ENCODE peak calls at places on chromosomes 16 and 17, in five cellular contexts. T, S, F, I and Y are unnamed samples.

GRCh38 chr16:1613240-1613639 is 1.1 kb downstream of the CRAMP1 start:
- DNase-seq in T (no peak), S (no peak), F (no peak), I (peak), Y (no peak)

GRCh38 chr16:77171750-77172635 is 19.0 kb upstream of the MON1B start:
- DNase-seq in T (no peak), S (peak), F (no peak), I (peak), Y (no peak)

GRCh38 chr16:84501077-84501735 is 3.3 kb downstream of the MEAK7 start:
- DNase-seq in T (no peak), S (no peak), F (no peak), I (peak), Y (no peak)

GRCh38 chr16:69324585-69325253 is 5.7 kb downstream of the PDF start:
- DNase-seq in T (no peak), S (no peak), F (peak), I (no peak), Y (no peak)

GRCh38 chr16:84194470-84195200 is 3.7 kb downstream of the ADAD2 start:
- DNase-seq in T (peak), S (no peak), F (no peak), I (no peak), Y (no peak)

GRCh38 chr16:84600343-84601229 is 17.3 kb downstream of the COTL1 start:
- DNase-seq in T (no peak), S (no peak), F (no peak), I (peak), Y (no peak)

GRCh38 chr17:68910256-68910705 is 44.9 kb downstream of the ABCA8 start:
- DNase-seq in T (no peak), S (no peak), F (no peak), I (peak), Y (peak)

GRCh38 chr17:42683407-42684031 is 1.2 kb downstream of the CNTNAP1 start:
- DNase-seq in T (no peak), S (no peak), F (no peak), I (no peak), Y (no peak)

GRCh38 chr17:57587201-57587870 is 157.8 kb downstream of the CCDC182 start:
- DNase-seq in T (no peak), S (no peak), F (no peak), I (no peak), Y (no peak)

GRCh38 chr17:73546770-73547345 is 97.4 kb downstream of the SDK2 start:
- DNase-seq in T (peak), S (no peak), F (no peak), I (no peak), Y (no peak)

GRCh38 chr16:53968896-53969295 is 264.9 kb downstream of the FTO start:
- DNase-seq in T (no peak), S (no peak), F (no peak), I (peak), Y (no peak)

GRCh38 chr16:49700222-49700927 is 155.5 kb downstream of the ZNF423 start:
- DNase-seq in T (no peak), S (no peak), F (peak), I (peak), Y (no peak)

GRCh38 chr16:7938175-7938574 is 605.5 kb downstream of the RBFOX1 start:
- DNase-seq in T (no peak), S (no peak), F (no peak), I (no peak), Y (no peak)

GRCh38 chr17:58756246-58757161 is 850 bp downstream of the PPM1E start:
- DNase-seq in T (no peak), S (peak), F (no peak), I (peak), Y (no peak)

GRCh38 chr16:25713785-25714570 is 22.2 kb downstream of the HS3ST4 start:
- DNase-seq in T (no peak), S (no peak), F (no peak), I (no peak), Y (no peak)

GRCh38 chr17:48909796-48910195 is 1.6 kb downstream of the UBE2Z start:
- DNase-seq in T (no peak), S (no peak), F (no peak), I (no peak), Y (no peak)

GRCh38 chr17:81808778-81809555 is 5.0 kb downstream of the GCGR start:
- DNase-seq in T (no peak), S (no peak), F (no peak), I (no peak), Y (no peak)

GRCh38 chr16:73735954-73736353 is 560.7 kb upstream of the PSMD7 start:
- DNase-seq in T (no peak), S (no peak), F (no peak), I (no peak), Y (no peak)

GRCh38 chr17:17036520-17036998 is 5.7 kb upstream of the MPRIP start:
- DNase-seq in T (no peak), S (no peak), F (no peak), I (peak), Y (no peak)

GRCh38 chr16:72986011-72986410 is 61.9 kb downstream of the ZFHX3 start:
- DNase-seq in T (no peak), S (no peak), F (peak), I (peak), Y (no peak)

GRCh38 chr17:17728550-17729251 is 47.4 kb downstream of the RAI1 start:
- DNase-seq in T (no peak), S (no peak), F (no peak), I (no peak), Y (no peak)

GRCh38 chr17:63928172-63928666 is 3.9 kb downstream of the CD79B start:
- DNase-seq in T (no peak), S (no peak), F (no peak), I (no peak), Y (no peak)

GRCh38 chr17:7530294-7530900 is 18.5 kb upstream of the TNFSF12 start:
- DNase-seq in T (no peak), S (no peak), F (no peak), I (no peak), Y (no peak)

GRCh38 chr17:72400863-72401262 is 280.0 kb downstream of the SOX9 start:
- DNase-seq in T (no peak), S (no peak), F (no peak), I (no peak), Y (no peak)

GRCh38 chr16:77435240-77435819 is 496 bp upstream of the ADAMTS18 start:
- DNase-seq in T (no peak), S (no peak), F (no peak), I (no peak), Y (no peak)

GRCh38 chr16:14193316-14193871 is 122.3 kb downstream of the MRTFB start:
- DNase-seq in T (peak), S (no peak), F (no peak), I (no peak), Y (no peak)

GRCh38 chr16:15782573-15783365 is 74.1 kb downstream of the MYH11 start:
- DNase-seq in T (no peak), S (peak), F (no peak), I (no peak), Y (no peak)

GRCh38 chr16:57540906-57541753 is 1.3 kb upstream of the ADGRG5 start:
- DNase-seq in T (no peak), S (no peak), F (peak), I (no peak), Y (peak)

GRCh38 chr16:30090607-30091332 is 954 bp downstream of the TBX6 start:
- DNase-seq in T (no peak), S (no peak), F (no peak), I (no peak), Y (no peak)

GRCh38 chr16:57480754-57481230 is 5.5 kb downstream of the DOK4 start:
- DNase-seq in T (no peak), S (no peak), F (no peak), I (no peak), Y (no peak)

GRCh38 chr17:56441331-56441730 is 152.2 kb upstream of the NOG start:
- DNase-seq in T (no peak), S (no peak), F (no peak), I (peak), Y (no peak)

GRCh38 chr17:1509255-1509943 is 7.0 kb downstream of the INPP5K start:
- DNase-seq in T (no peak), S (no peak), F (no peak), I (no peak), Y (no peak)

GRCh38 chr17:42276359-42276608 is at the start of gene STAT5B:
- DNase-seq in T (peak), S (no peak), F (no peak), I (peak), Y (no peak)

GRCh38 chr16:67804853-67805542 is 1.4 kb downstream of the RANBP10 start:
- DNase-seq in T (no peak), S (no peak), F (no peak), I (no peak), Y (no peak)

GRCh38 chr16:67803894-67804293 is 2.5 kb downstream of the RANBP10 start:
- DNase-seq in T (no peak), S (no peak), F (no peak), I (no peak), Y (no peak)

GRCh38 chr16:67806428-67807147 is at the start of the genes RANBP10 and TSNAXIP1:
- DNase-seq in T (peak), S (peak), F (peak), I (peak), Y (peak)

GRCh38 chr16:67805718-67806427 is 487 bp downstream of the RANBP10 start:
- DNase-seq in T (no peak), S (peak), F (no peak), I (no peak), Y (no peak)

DNA sequence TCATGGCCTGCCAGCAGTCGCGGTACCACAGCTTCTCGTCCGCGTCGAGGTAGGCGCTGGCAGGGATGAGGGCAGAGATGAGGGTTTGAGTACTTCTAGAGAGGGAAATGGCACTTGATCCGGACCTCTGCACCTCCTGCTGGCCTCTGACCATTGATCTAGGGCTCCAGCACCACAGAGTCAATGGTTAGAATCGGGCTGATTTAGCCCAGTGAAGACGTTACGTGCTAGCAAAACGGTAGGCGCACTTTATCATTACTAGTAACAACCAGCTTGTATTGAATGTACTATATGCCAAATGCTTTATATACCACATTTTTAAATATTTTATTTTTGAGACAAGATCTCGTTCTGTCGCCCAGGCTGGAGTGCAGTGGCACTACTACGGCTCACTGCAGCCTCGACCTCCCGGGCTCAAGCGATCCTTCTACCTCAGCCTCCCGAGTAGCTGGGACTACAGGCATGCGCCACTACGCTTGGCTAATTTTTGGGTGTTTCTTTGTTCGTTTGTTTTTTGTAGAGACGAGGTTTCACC is 526 bp downstream of the TSNAXIP1 start:
- DNase-seq in T (no peak), S (no peak), F (no peak), I (no peak), Y (no peak)
- TF ChIP-seq CTCF in T (no peak), S (peak), F (no peak), I (peak), Y (no peak)

DNA sequence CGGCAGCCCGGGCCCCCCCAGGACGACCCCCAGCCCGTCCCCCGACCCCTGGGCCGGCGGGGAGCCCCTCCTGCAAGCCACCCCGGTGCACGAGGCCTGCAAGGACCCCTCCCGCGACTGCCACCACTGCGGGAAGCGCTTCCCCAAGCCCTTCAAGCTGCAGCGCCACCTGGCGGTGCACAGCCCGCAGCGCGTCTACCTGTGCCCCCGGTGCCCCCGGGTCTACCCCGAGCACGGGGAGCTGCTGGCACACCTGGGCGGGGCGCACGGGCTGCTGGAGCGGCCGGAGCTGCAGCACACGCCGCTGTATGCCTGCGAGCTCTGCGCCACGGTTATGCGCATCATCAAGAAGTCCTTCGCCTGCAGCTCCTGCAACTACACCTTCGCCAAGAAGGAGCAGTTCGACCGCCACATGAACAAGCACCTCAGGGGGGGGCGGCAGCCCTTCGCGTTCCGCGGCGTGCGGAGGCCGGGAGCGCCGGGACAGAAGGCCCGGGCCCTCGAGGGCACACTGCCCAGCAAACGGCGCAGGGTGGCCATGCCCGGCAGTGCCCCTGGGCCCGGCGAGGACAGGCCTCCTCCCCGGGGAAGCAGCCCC is 15.6 kb upstream of the ZFPM1 start:
- DNase-seq in T (peak), S (peak), F (no peak), I (peak), Y (peak)
- TF ChIP-seq CTCF in T (peak), S (peak), F (peak), I (peak), Y (peak)

GRCh38 chr17:79168486-79169055 is 93.9 kb downstream of the ENGASE start:
- DNase-seq in T (no peak), S (no peak), F (no peak), I (no peak), Y (no peak)
- TF ChIP-seq CTCF in T (no peak), S (no peak), F (no peak), I (no peak), Y (no peak)

DNA sequence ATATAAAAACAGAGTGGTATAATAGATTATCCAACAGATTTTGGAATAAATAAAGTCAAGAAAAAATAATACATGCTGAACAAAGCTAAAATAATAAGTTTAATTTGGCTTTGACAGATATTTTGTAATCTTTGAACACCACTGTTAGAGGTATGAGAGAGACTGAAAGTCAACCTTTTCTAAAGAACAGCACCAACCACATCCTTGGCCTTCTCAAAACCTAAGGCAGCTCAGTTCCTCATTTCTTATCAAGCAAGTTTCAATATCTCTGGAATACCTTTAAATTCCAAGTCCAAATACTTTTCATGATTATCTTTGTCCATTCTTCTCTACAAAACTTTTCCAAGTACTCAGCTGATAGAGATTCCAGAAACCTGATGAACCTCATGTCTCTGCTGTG is 1603.8 kb downstream of the CDH8 start:
- DNase-seq in T (no peak), S (no peak), F (no peak), I (no peak), Y (no peak)
- TF ChIP-seq CTCF in T (no peak), S (no peak), F (no peak), I (no peak), Y (no peak)

GRCh38 chr17:65027305-65027704 is 29.2 kb downstream of the GNA13 start:
- DNase-seq in T (peak), S (no peak), F (no peak), I (peak), Y (no peak)
- TF ChIP-seq CTCF in T (peak), S (peak), F (no peak), I (peak), Y (peak)

DNA sequence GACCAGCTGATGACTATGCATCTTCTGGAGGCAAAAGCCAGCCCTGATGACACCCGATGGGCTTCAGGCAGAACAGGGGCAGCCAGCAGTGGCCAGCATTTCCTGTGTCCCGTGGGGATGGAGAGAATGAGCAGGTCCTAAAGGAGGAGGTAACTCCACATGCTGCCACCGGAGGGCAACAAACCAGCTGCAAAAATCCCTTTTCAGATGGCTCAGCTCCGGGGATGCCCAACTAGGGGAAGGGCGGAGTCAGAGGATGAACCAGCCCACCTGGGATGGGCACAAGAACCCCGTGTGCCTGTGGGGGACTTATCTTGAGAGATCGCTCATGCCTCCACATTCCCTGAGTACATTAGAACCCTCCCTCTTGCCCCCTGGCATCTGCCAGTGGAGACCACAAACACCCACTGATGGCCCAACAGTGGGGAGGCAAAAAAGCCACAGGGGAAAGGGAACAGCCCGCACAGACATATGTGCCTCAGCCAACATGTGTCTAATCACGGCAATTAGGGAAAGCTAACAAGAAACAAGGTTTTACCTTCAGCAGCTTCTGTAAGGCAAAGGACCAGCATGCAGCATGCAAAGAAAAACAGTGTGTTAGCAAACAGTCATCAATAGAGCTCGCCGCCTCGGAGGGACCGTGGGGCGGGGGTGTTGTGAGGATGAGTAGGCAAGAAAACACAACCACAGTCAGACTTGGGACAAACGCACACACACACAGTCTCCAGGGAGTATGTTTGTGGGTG is 64.1 kb downstream of the MYO18A start:
- DNase-seq in T (no peak), S (peak), F (no peak), I (peak), Y (no peak)
- TF ChIP-seq CTCF in T (no peak), S (peak), F (no peak), I (peak), Y (peak)

DNA sequence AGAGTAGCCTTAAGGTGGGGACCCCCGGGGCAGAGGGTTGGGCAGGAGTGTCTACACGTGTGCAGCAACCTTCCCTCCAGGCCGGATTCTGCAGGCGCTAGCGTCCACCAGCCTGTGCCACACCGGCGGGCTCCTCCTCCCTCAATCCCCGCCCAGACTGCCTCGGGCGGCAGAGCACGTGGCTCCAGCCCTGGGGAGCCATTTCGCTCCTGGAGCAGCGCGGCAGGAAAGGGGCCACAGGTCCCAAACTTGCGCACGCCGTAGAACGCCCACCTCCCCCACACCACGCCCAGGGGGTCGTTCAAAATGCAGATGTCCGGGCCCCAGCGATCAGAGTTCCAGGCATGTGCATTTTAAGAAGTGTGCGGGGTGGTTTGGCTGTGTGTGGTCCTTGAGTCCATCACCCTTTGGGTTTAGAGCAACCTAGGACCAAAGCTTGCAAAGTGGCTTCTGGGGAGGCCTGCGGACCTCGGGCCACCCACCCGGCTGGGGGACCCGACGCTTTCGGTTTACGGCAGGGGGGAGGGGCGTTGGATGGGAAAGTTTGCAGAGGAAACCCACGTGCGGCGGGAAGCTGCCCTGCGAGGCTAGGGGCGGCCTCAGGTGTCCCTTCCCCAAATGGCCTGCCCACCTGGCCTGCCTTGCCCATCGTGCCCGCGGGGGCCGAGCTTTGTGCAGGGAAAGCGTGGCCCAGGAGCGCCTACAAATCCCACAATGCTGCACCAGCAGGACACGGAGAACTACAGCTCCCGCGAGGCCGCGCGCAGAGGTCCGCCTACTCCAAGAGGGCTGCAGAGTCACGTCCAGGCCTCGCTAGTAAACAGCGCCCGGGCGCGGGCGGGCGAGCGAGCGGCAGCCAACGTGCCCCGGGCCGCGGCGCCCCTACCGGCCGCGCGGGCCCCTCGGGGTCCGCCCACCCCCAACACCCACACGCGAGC is 1.4 kb downstream of the TFAP4 start:
- DNase-seq in T (peak), S (peak), F (peak), I (peak), Y (peak)
- TF ChIP-seq CTCF in T (no peak), S (no peak), F (no peak), I (no peak), Y (peak)

DNA sequence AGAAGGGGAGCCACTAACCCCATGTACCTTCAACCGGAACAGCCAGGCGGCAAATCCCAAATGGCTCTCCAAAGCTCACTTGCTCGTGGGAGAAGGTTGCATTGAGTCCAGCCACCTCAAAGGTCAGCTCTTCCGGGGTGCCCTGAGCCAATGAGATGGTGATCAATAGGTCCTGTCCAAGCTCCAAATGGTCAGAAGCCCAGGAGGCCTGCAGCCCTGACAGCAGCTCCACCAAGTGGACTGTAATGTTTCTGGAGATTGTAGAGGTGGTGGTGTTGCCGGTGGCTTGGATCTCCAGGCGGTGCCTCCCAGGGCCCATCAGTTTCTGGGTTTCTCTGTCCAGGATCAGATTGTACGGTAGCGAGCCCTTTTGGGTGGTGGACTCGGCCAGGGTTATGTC is 39.9 kb upstream of the BCO1 start:
- DNase-seq in T (no peak), S (peak), F (no peak), I (peak), Y (no peak)
- TF ChIP-seq CTCF in T (no peak), S (peak), F (no peak), I (peak), Y (no peak)